ENCODE peak calls at places on chromosomes 2 and 18, in five cellular contexts. G, P, H, T and A are unnamed samples.

GRCh38 chr2:18304849-18305248 is 255.6 kb downstream of the RDH14 start:
- DNase-seq in G (no peak), P (no peak), H (peak; percentile 33), T (no peak), A (no peak)

GRCh38 chr2:127106457-127106997 is 427 bp downstream of the BIN1 start:
- DNase-seq in G (peak; percentile 15), P (no peak), H (no peak), T (peak; percentile 21), A (peak; percentile 25)

GRCh38 chr2:75047189-75047812 is 88.9 kb downstream of the POLE4 start:
- DNase-seq in G (no peak), P (no peak), H (peak; percentile 33), T (no peak), A (peak; percentile 57)

GRCh38 chr2:164910091-164910899 is 45.0 kb downstream of the SLC38A11 start:
- DNase-seq in G (no peak), P (peak; percentile 82), H (no peak), T (no peak), A (peak; percentile 48)

GRCh38 chr2:70664525-70664924 is 103.5 kb downstream of the ADD2 start:
- DNase-seq in G (no peak), P (no peak), H (no peak), T (no peak), A (no peak)

GRCh38 chr2:217393585-217394032 is 533.7 kb upstream of the TNP1 start:
- DNase-seq in G (peak; percentile 81), P (no peak), H (peak; percentile 87), T (no peak), A (peak; percentile 90)

GRCh38 chr18:55577812-55578539 is 10.0 kb downstream of the TCF4 start:
- DNase-seq in G (no peak), P (no peak), H (no peak), T (no peak), A (no peak)

GRCh38 chr18:48711651-48712486 is 173.0 kb downstream of the CTIF start:
- DNase-seq in G (no peak), P (no peak), H (peak; percentile 66), T (peak; percentile 2), A (peak; percentile 51)

GRCh38 chr2:75224636-75225094 is 25.3 kb upstream of the TACR1 start:
- DNase-seq in G (no peak), P (no peak), H (no peak), T (no peak), A (no peak)

GRCh38 chr2:148876589-148877402 is 1.8 kb downstream of the KIF5C start:
- DNase-seq in G (no peak), P (peak; percentile 22), H (no peak), T (peak; percentile 33), A (no peak)

GRCh38 chr2:26582890-26583289 is 58.3 kb downstream of the CIB4 start:
- DNase-seq in G (no peak), P (no peak), H (no peak), T (no peak), A (no peak)

GRCh38 chr2:187390891-187391290 is 57.2 kb downstream of the CALCRL start:
- DNase-seq in G (no peak), P (no peak), H (peak; percentile 52), T (no peak), A (peak; percentile 77)

GRCh38 chr18:32760391-32760790 is 12.4 kb downstream of the KLHL14 start:
- DNase-seq in G (no peak), P (no peak), H (no peak), T (no peak), A (no peak)

GRCh38 chr2:204691911-204692510 is 146.7 kb downstream of the PARD3B start:
- DNase-seq in G (peak; percentile 53), P (peak; percentile 30), H (peak; percentile 94), T (peak; percentile 13), A (peak; percentile 92)

GRCh38 chr2:220277445-220277960 is 650.1 kb downstream of the SLC4A3 start:
- DNase-seq in G (peak; percentile 20), P (peak; percentile 90), H (peak; percentile 87), T (no peak), A (peak; percentile 98)

GRCh38 chr18:56575819-56576663 is 62.4 kb downstream of the TXNL1 start:
- DNase-seq in G (no peak), P (no peak), H (peak; percentile 78), T (no peak), A (peak; percentile 83)

GRCh38 chr2:182951948-182952663 is 85.7 kb upstream of the FRZB start:
- DNase-seq in G (no peak), P (no peak), H (no peak), T (no peak), A (peak; percentile 39)

GRCh38 chr2:39919511-39920317 is 140.7 kb upstream of the THUMPD2 start:
- DNase-seq in G (no peak), P (no peak), H (no peak), T (no peak), A (no peak)

GRCh38 chr2:128381001-128381938 is 62.6 kb upstream of the HS6ST1 start:
- DNase-seq in G (no peak), P (peak; percentile 9), H (peak; percentile 32), T (no peak), A (no peak)

GRCh38 chr2:85064927-85065630 is 68.1 kb upstream of the TCF7L1 start:
- DNase-seq in G (no peak), P (no peak), H (no peak), T (no peak), A (no peak)

GRCh38 chr18:50133526-50133925 is 61.4 kb downstream of the MYO5B start:
- DNase-seq in G (no peak), P (no peak), H (no peak), T (no peak), A (no peak)

GRCh38 chr2:209062210-209062609 is 361.6 kb upstream of the MAP2 start:
- DNase-seq in G (no peak), P (no peak), H (no peak), T (no peak), A (no peak)

GRCh38 chr2:239930378-239930777 is 94.8 kb downstream of the NDUFA10 start:
- DNase-seq in G (peak; percentile 11), P (peak; percentile 9), H (no peak), T (no peak), A (no peak)

GRCh38 chr2:235587202-235587601 is 93.4 kb downstream of the AGAP1 start:
- DNase-seq in G (no peak), P (no peak), H (no peak), T (no peak), A (no peak)

GRCh38 chr2:33322099-33322498 is 154.3 kb upstream of the RASGRP3 start:
- DNase-seq in G (no peak), P (peak; percentile 24), H (peak; percentile 81), T (no peak), A (peak; percentile 83)

GRCh38 chr18:57901819-57902600 is 98.9 kb upstream of the ATP8B1 start:
- DNase-seq in G (peak; percentile 50), P (no peak), H (no peak), T (no peak), A (peak; percentile 42)

GRCh38 chr2:116979941-116980340 is 834.5 kb upstream of the DDX18 start:
- DNase-seq in G (no peak), P (no peak), H (no peak), T (no peak), A (no peak)

GRCh38 chr2:225479386-225479785 is 79.9 kb downstream of the NYAP2 start:
- DNase-seq in G (no peak), P (no peak), H (no peak), T (no peak), A (no peak)

GRCh38 chr2:49770919-49771318 is 616.6 kb upstream of the FSHR start:
- DNase-seq in G (no peak), P (peak; percentile 25), H (peak; percentile 6), T (no peak), A (no peak)

GRCh38 chr18:48815581-48816324 is 135.0 kb downstream of the SMAD7 start:
- DNase-seq in G (no peak), P (peak; percentile 6), H (no peak), T (no peak), A (no peak)

GRCh38 chr2:64615206-64615763 is 38.4 kb downstream of the SERTAD2 start:
- DNase-seq in G (no peak), P (no peak), H (no peak), T (no peak), A (no peak)

GRCh38 chr2:8728305-8729015 is 46.6 kb downstream of the ID2 start:
- DNase-seq in G (no peak), P (no peak), H (no peak), T (no peak), A (no peak)

GRCh38 chr2:8725838-8726237 is 44.0 kb downstream of the ID2 start:
- DNase-seq in G (no peak), P (no peak), H (no peak), T (no peak), A (no peak)

GRCh38 chr2:8732601-8733000 is 50.7 kb downstream of the ID2 start:
- DNase-seq in G (no peak), P (no peak), H (no peak), T (no peak), A (no peak)

DNA sequence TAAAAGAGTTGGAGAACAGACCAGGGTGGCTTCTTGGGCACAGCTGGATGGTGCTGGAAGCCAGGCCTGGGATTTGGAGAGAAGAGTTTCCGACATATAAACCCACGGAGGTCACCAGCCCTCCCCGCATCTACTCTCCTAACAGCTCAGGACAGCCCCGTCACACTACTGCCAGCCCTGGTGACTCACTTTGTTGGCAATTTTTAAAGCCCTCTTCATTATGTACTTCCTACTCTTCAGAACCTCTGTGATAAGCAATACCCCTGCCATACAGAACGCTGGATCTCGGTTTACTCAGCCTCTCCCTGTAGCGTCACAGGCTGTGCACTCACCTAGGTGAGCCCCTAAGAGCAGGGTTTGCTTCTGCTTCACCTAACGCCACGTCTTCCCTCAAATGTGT is 48.1 kb downstream of the ID2 start:
- DNase-seq in G (no peak), P (no peak), H (peak; percentile 6), T (no peak), A (no peak)
- H3K4me3 ChIP-seq in G (no peak overlapping the region), P (no peak overlapping the region), H (no peak overlapping the region), T (no peak overlapping the region), A (no peak overlapping the region)

GRCh38 chr2:227565080-227565479 is 33.6 kb upstream of the SCYGR2 start:
- DNase-seq in G (no peak), P (no peak), H (no peak), T (no peak), A (no peak)
- H3K4me3 ChIP-seq in G (no peak overlapping the region), P (no peak overlapping the region), H (no peak overlapping the region), T (no peak overlapping the region), A (no peak overlapping the region)

DNA sequence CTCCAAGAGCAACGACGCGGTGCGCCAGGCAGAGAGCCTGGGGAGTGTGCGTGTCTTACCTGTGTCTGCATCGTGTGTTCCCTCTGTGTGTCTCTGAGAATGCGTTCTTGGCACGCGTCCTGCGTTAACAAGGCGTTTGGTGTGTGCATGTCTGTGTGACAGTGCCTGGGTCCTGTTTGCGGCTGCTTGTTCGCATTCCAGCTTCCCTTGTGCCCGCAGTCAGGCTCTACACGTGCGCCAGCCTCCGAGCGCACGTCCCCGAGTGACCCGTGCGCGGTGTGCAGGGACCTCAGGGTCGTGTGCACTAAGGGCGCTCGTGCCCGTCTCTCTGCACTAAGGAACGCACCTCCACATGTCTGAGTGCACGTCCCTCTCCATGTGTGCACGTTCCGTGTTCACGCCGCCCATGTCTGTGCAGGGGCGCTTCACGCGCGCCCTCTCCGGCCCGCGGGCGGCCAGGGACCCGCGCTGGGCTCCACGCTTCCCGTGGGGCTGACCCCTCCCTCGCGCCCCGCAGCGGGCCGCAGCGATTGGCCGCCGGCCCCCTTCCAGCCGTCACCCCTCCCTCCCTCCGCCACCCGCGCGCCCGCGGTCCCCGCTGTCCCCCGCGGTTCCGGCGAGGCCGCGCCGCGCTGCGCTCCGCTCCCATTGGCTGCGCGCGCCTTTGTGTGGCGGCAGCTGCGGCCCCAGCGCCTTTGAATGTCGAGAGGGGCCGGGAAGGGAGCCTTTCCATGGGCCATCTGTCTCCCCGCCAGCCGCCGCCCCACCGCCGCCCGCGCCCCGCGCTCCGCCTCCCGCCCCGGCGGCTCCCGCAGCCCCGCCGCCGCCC is 229.4 kb downstream of the HAUS1 start:
- DNase-seq in G (no peak), P (no peak), H (peak; percentile 15), T (no peak), A (no peak)
- H3K4me3 ChIP-seq in G (peak overlapping the region; percentile 42), P (peak overlapping the region; percentile 47), H (peak overlapping the region; percentile 35), T (no peak overlapping the region), A (peak overlapping the region; percentile 50)

GRCh38 chr2:160271166-160272086 is 71.4 kb upstream of the ITGB6 start:
- DNase-seq in G (no peak), P (peak; percentile 43), H (peak; percentile 65), T (no peak), A (peak; percentile 45)
- H3K4me3 ChIP-seq in G (no peak overlapping the region), P (peak overlapping the region; percentile 41), H (no peak overlapping the region), T (no peak overlapping the region), A (peak overlapping the region; percentile 16)